ENCODE peak calls at places on chromosomes 4 and X, in five cellular contexts. U, F, D, G and W are unnamed samples.

GRCh38 chr4:967113-968104 is 6.0 kb downstream of the DGKQ start:
- DNase-seq in G (no peak), U (no peak), F (no peak), D (no peak), W (no peak)

GRCh38 chr4:16233569-16234177 is 7.4 kb upstream of the TAPT1 start:
- DNase-seq in F (no peak), U (no peak), G (no peak), D (no peak), W (no peak)

GRCh38 chrX:70032797-70033196 is 16.9 kb downstream of the AWAT2 start:
- DNase-seq in F (no peak), U (no peak), D (no peak), G (no peak), W (no peak)

GRCh38 chr4:78799551-78800495 is 23.7 kb downstream of the BMP2K start:
- DNase-seq in F (no peak), G (peak; percentile 15), U (no peak), D (no peak), W (no peak)

GRCh38 chr4:108774809-108775530 is 12.1 kb upstream of the ETNPPL start:
- DNase-seq in F (peak; percentile 5), U (no peak), G (no peak), D (no peak), W (no peak)

GRCh38 chr4:7070729-7071511 is 3.1 kb upstream of the GRPEL1 start:
- DNase-seq in G (peak; percentile 65), U (peak; percentile 68), D (peak; percentile 45), F (peak; percentile 72), W (peak; percentile 87)

GRCh38 chr4:28555851-28556250 is 1695.2 kb downstream of the STIM2 start:
- DNase-seq in G (no peak), D (no peak), F (no peak), U (no peak), W (no peak)

GRCh38 chr4:141455651-141456050 is 180.7 kb upstream of the IL15 start:
- DNase-seq in F (peak; percentile 10), G (no peak), D (no peak), U (no peak), W (no peak)

GRCh38 chrX:24245201-24245600 is 68.7 kb downstream of the SUPT20HL2 start:
- DNase-seq in F (peak; percentile 61), D (no peak), G (no peak), U (no peak), W (no peak)

GRCh38 chrX:133215747-133216146 is 2.4 kb downstream of the TFDP3 start:
- DNase-seq in U (peak; percentile 8), F (peak; percentile 28), D (no peak), G (peak; percentile 4), W (peak; percentile 11)

GRCh38 chr4:93827272-93827947 is 1.1 kb upstream of the ATOH1 start:
- DNase-seq in F (no peak), D (no peak), G (no peak), U (no peak), W (no peak)

GRCh38 chrX:24471808-24472207 is 6.7 kb downstream of the PDK3 start:
- DNase-seq in G (no peak), F (no peak), U (no peak), D (no peak), W (peak; percentile 4)

GRCh38 chrX:39953879-39954278 is 143.9 kb downstream of the BCOR start:
- DNase-seq in F (peak; percentile 88), D (no peak), G (peak; percentile 17), U (peak; percentile 88), W (no peak)

GRCh38 chrX:134460005-134460860 is at the start of gene HPRT1:
- DNase-seq in F (peak; percentile 79), U (peak; percentile 35), D (no peak), G (peak; percentile 82), W (peak; percentile 86)
- TF ChIP-seq POLR2A in F (peak; percentile 36), U (peak; percentile 56), D (peak; percentile 87), G (peak; percentile 72), W (peak; percentile 62)

GRCh38 chrX:80879143-80879542 is 69.5 kb upstream of the BRWD3 start:
- DNase-seq in U (no peak), G (no peak), D (no peak), F (no peak), W (peak; percentile 1)
- TF ChIP-seq MYC in U (no peak), G (no peak), D (no peak), F (no peak), W (no peak)

GRCh38 chr4:71123951-71124350 is 130.5 kb downstream of the DCK start:
- DNase-seq in G (no peak), U (no peak), F (no peak), D (no peak), W (no peak)

GRCh38 chr4:71126719-71127118 is 133.3 kb downstream of the DCK start:
- DNase-seq in F (peak; percentile 58), G (no peak), U (peak; percentile 38), D (no peak), W (no peak)

GRCh38 chr4:71125137-71125536 is 131.7 kb downstream of the DCK start:
- DNase-seq in F (no peak), G (no peak), U (no peak), D (no peak), W (no peak)

DNA sequence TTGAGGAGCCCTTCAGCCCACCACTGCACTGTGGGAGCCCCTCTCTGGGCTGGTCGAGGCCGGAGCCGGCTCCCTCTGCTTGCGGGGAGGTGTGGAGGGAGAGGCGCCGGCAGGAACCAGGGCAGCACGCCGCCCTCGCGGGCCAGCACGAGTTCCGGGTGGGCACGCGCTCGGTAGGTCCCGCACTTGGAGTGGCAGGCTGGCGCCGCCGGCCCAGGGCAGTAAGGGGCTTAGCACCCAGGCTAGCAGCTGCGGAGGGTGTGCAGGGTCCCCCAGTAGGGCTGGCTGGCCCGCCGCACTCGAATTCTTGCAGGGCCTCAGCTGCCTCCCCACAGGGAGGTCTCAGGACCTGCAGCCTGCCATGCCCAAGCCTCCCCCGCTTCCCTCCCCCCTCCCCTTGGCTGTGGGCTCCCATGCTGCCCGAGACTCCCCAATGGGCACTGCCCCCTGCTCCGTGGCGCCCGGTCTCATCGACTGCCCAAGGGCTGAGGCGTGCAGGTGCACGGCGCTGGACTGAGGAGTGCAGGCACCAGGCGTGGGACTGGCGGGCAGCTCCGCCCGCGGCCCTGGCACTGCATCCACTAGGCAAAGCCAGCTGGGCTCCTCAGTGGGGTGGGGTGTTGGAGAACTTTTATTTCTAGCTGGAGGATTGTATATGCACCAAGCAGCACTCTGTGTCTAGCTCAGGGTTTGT is 127.5 kb downstream of the DCK start:
- DNase-seq in D (no peak), G (no peak), U (no peak), F (no peak), W (no peak)
- TF ChIP-seq CTCF in D (no peak), G (no peak), U (no peak), F (no peak), W (no peak)

GRCh38 chrX:153971124-153971631 is 440 bp downstream of the HCFC1 start:
- DNase-seq in G (peak; percentile 59), D (peak; percentile 65), F (peak; percentile 90), U (peak; percentile 65), W (peak; percentile 93)
- TF ChIP-seq POLR2A in G (peak; percentile 72), D (peak; percentile 67), F (no peak), U (no peak), W (peak; percentile 17)

GRCh38 chr4:139392797-139393196 is 61.1 kb upstream of the RAB33B start:
- DNase-seq in D (no peak), U (no peak), F (no peak), G (no peak), W (no peak)
- TF ChIP-seq MYC in D (no peak), U (no peak), F (no peak), G (no peak), W (no peak)

GRCh38 chrX:86805241-86805640 is 657.0 kb downstream of the DACH2 start:
- DNase-seq in U (no peak), F (no peak), G (no peak), D (no peak), W (no peak)

DNA sequence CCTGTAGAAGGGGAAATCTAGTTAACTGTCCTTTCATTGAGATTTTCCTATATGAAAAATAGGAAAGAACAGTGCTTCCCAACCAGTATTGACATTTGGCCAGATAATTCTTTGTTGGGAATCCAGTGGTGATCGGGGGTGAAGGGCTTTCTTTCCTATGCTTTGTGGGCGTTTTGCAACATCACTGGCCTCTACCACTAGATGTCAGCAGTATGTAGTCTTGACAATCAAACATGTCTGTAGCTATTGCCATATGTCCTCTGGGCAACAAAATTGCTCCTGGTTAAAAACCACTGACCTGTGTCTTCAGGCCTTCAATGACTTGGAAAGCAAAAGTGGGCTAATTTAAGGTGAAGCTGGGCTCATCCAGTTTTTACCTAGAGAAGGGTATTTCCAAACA is 658.5 kb downstream of the DACH2 start:
- DNase-seq in F (peak; percentile 23), G (peak; percentile 2), U (peak; percentile 6), D (no peak), W (peak; percentile 41)
- TF ChIP-seq CTCF in F (no peak), G (no peak), U (peak; percentile 50), D (peak; percentile 47), W (peak; percentile 54)

DNA sequence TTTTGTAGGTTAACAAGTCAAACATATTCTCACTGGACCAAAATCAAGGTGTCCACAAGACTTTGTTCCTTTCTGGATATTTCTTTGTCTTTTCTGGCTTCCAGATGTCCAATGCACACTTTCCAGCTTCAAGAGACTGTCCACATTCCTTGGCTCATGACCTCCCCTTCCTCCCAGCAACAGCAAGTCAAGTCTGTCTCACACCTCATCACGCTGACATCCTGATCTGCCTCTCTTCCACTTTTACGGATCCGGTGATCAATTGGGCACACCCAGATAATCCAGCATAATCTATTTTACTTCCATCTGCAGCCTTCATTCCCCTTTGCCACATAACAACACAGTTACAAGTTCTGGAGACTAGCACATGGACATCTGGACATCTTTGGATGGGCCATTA is 9.6 kb downstream of the TIFA start:
- DNase-seq in D (no peak), U (no peak), F (no peak), G (no peak), W (no peak)
- TF ChIP-seq POLR2A in D (peak; percentile 46), U (no peak), F (no peak), G (no peak), W (no peak)

GRCh38 chr4:88705805-88706518 is 8.3 kb upstream of the NAP1L5 start:
- DNase-seq in G (no peak), F (no peak), U (no peak), D (no peak), W (no peak)
- TF ChIP-seq MYC in G (no peak), F (no peak), U (no peak), D (no peak), W (no peak)

DNA sequence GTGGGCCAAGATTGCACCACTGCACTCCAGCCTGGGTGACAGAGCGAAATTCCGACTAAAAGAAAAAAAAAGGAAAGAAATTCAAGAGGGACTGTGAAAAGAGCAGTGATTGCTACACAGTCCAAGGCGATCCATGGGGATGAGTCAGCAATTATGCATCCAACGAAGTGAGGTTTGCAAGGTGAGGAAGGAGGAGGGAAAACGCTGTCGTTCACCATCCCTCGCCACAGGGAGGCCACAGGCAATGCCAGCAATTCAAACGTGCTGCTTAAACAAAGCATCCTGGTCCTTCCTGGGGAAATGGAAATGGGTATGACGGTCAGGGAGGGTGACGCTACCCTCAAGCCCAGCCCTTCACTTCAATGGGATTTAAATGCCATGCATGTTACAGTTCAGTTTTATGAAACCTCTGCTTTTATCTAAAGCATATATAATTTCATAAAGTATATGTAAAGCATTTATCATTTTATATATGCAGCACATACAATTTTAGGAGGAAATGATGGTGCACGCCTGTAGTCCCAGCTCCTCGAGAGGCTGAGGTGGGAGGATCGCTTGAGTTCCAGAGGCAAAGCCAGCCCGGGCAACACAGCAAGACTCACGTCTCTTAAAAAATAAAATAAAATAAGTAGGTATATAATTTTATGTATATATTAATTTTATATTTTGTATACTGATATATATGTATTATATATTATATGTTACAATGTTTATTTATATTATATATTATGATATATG is 108.7 kb downstream of the DHRSX start:
- DNase-seq in D (no peak), U (peak; percentile 92), F (peak; percentile 98), G (no peak), W (no peak)
- TF ChIP-seq CTCF in D (no peak), U (peak; percentile 56), F (peak; percentile 33), G (no peak), W (no peak)